ENCODE peak calls at places on chromosomes 3 and 15, in seven cellular contexts. B is A549; K is fibroblast of lung; U is CD4-positive, alpha-beta T cell; R is heart left ventricle; H is MM.1S; F is AG04450. N is an unnamed sample.

GRCh38 chr15:22855791-22856190 is 17.3 kb downstream of the NIPA2 start:
- DNase-seq in H (no peak), R (no peak), K (no peak), B (no peak), F (no peak), U (no peak), N (no peak)

GRCh38 chr15:66803182-66803729 is 101.2 kb downstream of the SMAD6 start:
- DNase-seq in U (no peak), H (no peak), B (peak; percentile 95), R (peak; percentile 80), F (peak; percentile 97), K (peak; percentile 98), N (peak; percentile 96)

GRCh38 chr15:31255732-31256384 is 70.8 kb upstream of the KLF13 start:
- DNase-seq in K (no peak), U (no peak), H (peak; percentile 93), R (no peak), B (no peak), F (no peak), N (no peak)

GRCh38 chr15:67783303-67783702 is 42.0 kb upstream of the SKOR1 start:
- DNase-seq in R (no peak), H (peak; percentile 92), F (no peak), U (peak; percentile 41), B (no peak), K (no peak), N (no peak)

GRCh38 chr15:68303560-68304436 is 26.3 kb downstream of the FEM1B start:
- DNase-seq in R (no peak), F (no peak), U (no peak), B (peak; percentile 43), K (no peak), H (no peak), N (no peak)

GRCh38 chr3:52775877-52776276 is 1.5 kb upstream of the ITIH1 start:
- DNase-seq in K (no peak), H (no peak), U (no peak), F (no peak), B (no peak), R (no peak), N (no peak)

GRCh38 chr3:131849640-131850039 is 185.2 kb downstream of the CPNE4 start:
- DNase-seq in F (no peak), B (no peak), U (no peak), K (no peak), R (no peak), H (no peak), N (no peak)

GRCh38 chr3:123392871-123393620 is 55.8 kb downstream of the ADCY5 start:
- DNase-seq in R (no peak), B (no peak), K (no peak), U (no peak), H (no peak), F (no peak), N (no peak)

GRCh38 chr15:63469190-63469589 is 35.2 kb upstream of the USP3 start:
- DNase-seq in H (no peak), R (no peak), F (no peak), U (no peak), K (no peak), B (no peak), N (no peak)

GRCh38 chr3:72891053-72891855 is 3.4 kb downstream of the GXYLT2 start:
- DNase-seq in F (peak; percentile 100), B (no peak), K (peak; percentile 97), H (no peak), U (no peak), R (peak; percentile 66), N (no peak)

GRCh38 chr3:171044828-171045793 is 18.6 kb upstream of the SLC2A2 start:
- DNase-seq in K (peak; percentile 78), H (no peak), B (peak; percentile 81), F (no peak), R (no peak), U (no peak), N (no peak)

GRCh38 chr3:123644358-123644757 is 59.5 kb upstream of the HACD2 start:
- DNase-seq in H (no peak), U (no peak), K (no peak), F (no peak), B (no peak), R (no peak), N (no peak)

GRCh38 chr3:129686941-129687340 is 80.5 kb upstream of the PLXND1 start:
- DNase-seq in B (peak; percentile 59), K (no peak), U (no peak), H (no peak), F (no peak), R (no peak), N (no peak)

GRCh38 chr3:184315506-184315867 is 1.1 kb downstream of the EIF4G1 start:
- DNase-seq in B (no peak), H (peak; percentile 27), R (no peak), U (no peak), F (no peak), K (peak; percentile 25), N (no peak)

GRCh38 chr15:33737687-33738606 is 230.3 kb upstream of the CHRM5 start:
- DNase-seq in U (no peak), H (peak; percentile 41), B (peak; percentile 29), K (peak; percentile 28), F (no peak), R (no peak), N (peak; percentile 72)
- TF ChIP-seq CTCF in U (peak; percentile 69), H (peak; percentile 91), B (peak; percentile 75), K (peak; percentile 89), F (peak; percentile 88), R (peak; percentile 58), N (peak; percentile 89)

GRCh38 chr3:48694610-48695051 is 8.9 kb upstream of the NCKIPSD start:
- DNase-seq in U (no peak), K (peak; percentile 94), B (peak; percentile 25), H (no peak), R (peak; percentile 73), F (peak; percentile 51), N (peak; percentile 76)
- H3K27ac ChIP-seq in U (no peak overlapping the region), K (peak overlapping the region; percentile 61), B (peak overlapping the region; percentile 65), H (no peak overlapping the region), R (peak overlapping the region; percentile 85), F (peak overlapping the region; percentile 70), N (peak overlapping the region; percentile 96)

DNA sequence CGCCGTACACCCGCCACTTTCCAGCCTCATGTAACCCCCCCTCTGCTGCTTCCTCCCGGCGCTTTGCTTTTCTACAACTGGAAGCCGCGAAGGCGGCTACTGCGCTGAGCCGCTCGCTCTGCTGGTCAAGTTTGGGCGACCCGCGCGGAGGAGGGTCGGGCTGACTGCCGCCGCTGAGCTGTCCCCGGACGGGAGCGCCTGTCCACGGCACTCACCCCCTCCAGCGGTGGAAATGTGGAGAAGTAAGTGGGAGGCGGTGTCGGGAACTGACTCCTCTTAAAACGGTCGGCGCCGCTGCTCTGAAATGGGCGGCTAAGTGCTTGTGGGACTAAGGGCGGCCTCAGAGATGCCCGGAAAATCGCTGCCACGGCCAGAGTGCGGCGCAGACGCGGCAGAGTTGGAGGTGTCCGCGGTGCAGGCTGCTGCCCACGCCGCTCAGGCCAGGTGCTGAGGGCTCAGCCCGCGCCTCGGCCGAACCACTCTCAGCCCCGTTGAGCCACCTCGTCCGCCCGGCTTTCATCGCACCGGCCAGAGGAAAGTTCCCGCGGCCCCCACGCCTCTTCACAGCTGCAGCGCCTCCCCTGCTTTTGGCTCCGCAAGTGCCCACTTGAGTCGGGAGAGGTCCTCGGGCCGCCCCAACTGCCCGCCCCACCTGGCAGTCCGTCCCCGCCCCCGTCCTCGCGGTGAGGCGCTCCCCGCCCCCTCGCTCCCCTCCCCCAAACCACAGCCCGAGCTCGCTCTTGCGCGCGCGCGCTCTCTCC is 394 bp upstream of the EPHA6 start:
- DNase-seq in U (no peak), H (peak; percentile 25), R (peak; percentile 20), K (peak; percentile 46), F (no peak), B (peak; percentile 50), N (peak; percentile 33)
- TF ChIP-seq CTCF in U (no peak), H (no peak), R (no peak), K (peak; percentile 11), F (peak; percentile 24), B (no peak), N (no peak)

GRCh38 chr3:64393193-64393592 is 167.9 kb upstream of the PRICKLE2 start:
- DNase-seq in U (no peak), F (no peak), R (no peak), K (no peak), B (no peak), H (no peak), N (no peak)
- H3K27ac ChIP-seq in U (no peak overlapping the region), F (no peak overlapping the region), R (no peak overlapping the region), K (no peak overlapping the region), B (no peak overlapping the region), H (no peak overlapping the region), N (no peak overlapping the region)

GRCh38 chr15:39592500-39592899 is 11.6 kb downstream of the THBS1 start:
- DNase-seq in U (no peak), B (no peak), H (no peak), K (peak; percentile 31), R (no peak), F (no peak), N (no peak)

GRCh38 chr15:39594764-39595620 is 14.1 kb downstream of the THBS1 start:
- DNase-seq in B (no peak), K (peak; percentile 44), H (no peak), R (no peak), U (no peak), F (no peak), N (no peak)

GRCh38 chr15:39595621-39596221 is 14.8 kb downstream of the THBS1 start:
- DNase-seq in R (no peak), K (peak; percentile 23), H (no peak), F (no peak), U (no peak), B (no peak), N (no peak)

GRCh38 chr15:39593071-39594055 is 12.5 kb downstream of the THBS1 start:
- DNase-seq in F (no peak), H (no peak), B (no peak), R (no peak), U (no peak), K (peak; percentile 17), N (no peak)

DNA sequence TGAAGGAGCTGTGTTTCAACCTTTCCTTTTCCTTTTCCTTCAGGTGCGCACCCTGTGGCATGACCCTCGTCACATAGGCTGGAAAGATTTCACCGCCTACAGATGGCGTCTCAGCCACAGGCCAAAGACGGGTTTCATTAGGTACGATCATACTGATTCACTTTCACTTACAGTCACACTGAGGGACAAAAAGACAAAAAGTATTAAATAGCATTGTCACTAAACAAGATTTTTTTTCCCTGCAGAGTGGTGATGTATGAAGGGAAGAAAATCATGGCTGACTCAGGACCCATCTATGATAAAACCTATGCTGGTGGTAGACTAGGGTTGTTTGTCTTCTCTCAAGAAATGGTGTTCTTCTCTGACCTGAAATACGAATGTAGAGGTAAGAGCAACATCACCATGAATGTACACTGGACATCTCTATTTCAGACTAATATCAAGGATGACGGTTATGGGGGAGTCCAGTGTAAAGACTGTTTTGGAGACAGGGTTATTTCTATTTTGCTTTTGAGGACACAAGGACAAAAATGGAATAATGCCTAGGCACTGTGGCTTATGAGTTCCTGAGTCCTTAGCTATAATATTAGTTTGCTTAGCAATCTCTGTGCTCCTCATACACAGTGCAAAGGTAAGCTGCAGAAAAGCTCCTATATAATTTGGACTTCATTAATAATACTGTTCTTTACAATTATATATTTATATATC is 13.3 kb downstream of the THBS1 start:
- DNase-seq in R (no peak), U (no peak), F (no peak), K (peak; percentile 12), B (no peak), H (no peak), N (no peak)
- TF ChIP-seq CTCF in R (no peak), U (peak; percentile 38), F (no peak), K (no peak), B (no peak), H (no peak), N (no peak)

N was measured in RWPE1.